ENCODE peak calls at places on chromosome 10, in seven cellular contexts. B, W, L, J, T, Z and S are unnamed samples.

GRCh38 chr10:45064998-45065397 is 64.3 kb downstream of the ZNF22 start:
- DNase-seq in B (no peak), W (no peak), L (no peak), J (no peak), T (no peak), Z (no peak), S (no peak)

GRCh38 chr10:124090630-124091209 is 2.7 kb downstream of the CHST15 start:
- DNase-seq in B (no peak), W (no peak), L (no peak), J (peak), T (peak), Z (no peak), S (no peak)

GRCh38 chr10:21011433-21012018 is 114.4 kb upstream of the NEBL start:
- DNase-seq in B (no peak), W (no peak), L (no peak), J (no peak), T (no peak), Z (no peak), S (no peak)

GRCh38 chr10:95279042-95279820 is 11.6 kb downstream of the PDLIM1 start:
- DNase-seq in B (peak), W (no peak), L (peak), J (peak), T (no peak), Z (peak), S (peak)

GRCh38 chr10:96321822-96322221 is 17.6 kb downstream of the DNTT start:
- DNase-seq in B (no peak), W (no peak), L (no peak), J (no peak), T (no peak), Z (no peak), S (no peak)

GRCh38 chr10:26557641-26558014 is 119.5 kb downstream of the APBB1IP start:
- DNase-seq in B (peak), W (no peak), L (peak), J (peak), T (no peak), Z (peak), S (no peak)

GRCh38 chr10:118870467-118871243 is 115.9 kb upstream of the CACUL1 start:
- DNase-seq in B (peak), W (no peak), L (peak), J (no peak), T (no peak), Z (peak), S (peak)

GRCh38 chr10:71737356-71738172 is 18.0 kb upstream of the C10orf105 start:
- DNase-seq in B (no peak), W (no peak), L (no peak), J (no peak), T (no peak), Z (no peak), S (no peak)

GRCh38 chr10:13788320-13788600 is 201.5 kb downstream of the PRPF18 start:
- DNase-seq in B (no peak), W (no peak), L (peak), J (peak), T (no peak), Z (no peak), S (no peak)

GRCh38 chr10:33484787-33485186 is 150.3 kb upstream of the NRP1 start:
- DNase-seq in B (peak), W (no peak), L (no peak), J (peak), T (no peak), Z (peak), S (peak)

GRCh38 chr10:132836832-132837540 is 51.0 kb upstream of the NKX6-2 start:
- DNase-seq in B (peak), W (peak), L (peak), J (peak), T (peak), Z (peak), S (peak)

GRCh38 chr10:30434273-30435067 is 486 bp downstream of the MAP3K8 start:
- DNase-seq in B (peak), W (peak), L (peak), J (peak), T (peak), Z (peak), S (peak)

GRCh38 chr10:23099816-23100215 is 4.4 kb downstream of the MSRB2 start:
- DNase-seq in B (peak), W (no peak), L (peak), J (no peak), T (no peak), Z (no peak), S (peak)

GRCh38 chr10:123165445-123166072 is 11.4 kb downstream of the BUB3 start:
- DNase-seq in B (no peak), W (no peak), L (no peak), J (no peak), T (no peak), Z (no peak), S (no peak)

GRCh38 chr10:116765549-116766162 is 23.3 kb upstream of the HSPA12A start:
- DNase-seq in B (peak), W (peak), L (no peak), J (no peak), T (peak), Z (no peak), S (peak)

GRCh38 chr10:23918839-23919238 is 290.1 kb upstream of the KIAA1217 start:
- DNase-seq in B (no peak), W (no peak), L (peak), J (no peak), T (no peak), Z (no peak), S (no peak)

GRCh38 chr10:130254168-130255061 is 118.2 kb downstream of the GLRX3 start:
- DNase-seq in B (no peak), W (no peak), L (no peak), J (no peak), T (no peak), Z (no peak), S (no peak)

GRCh38 chr10:28858641-28859040 is 181.3 kb downstream of the BAMBI start:
- DNase-seq in B (no peak), W (no peak), L (no peak), J (no peak), T (no peak), Z (no peak), S (no peak)

GRCh38 chr10:110002801-110003523 is 4.8 kb upstream of the ADD3 start:
- DNase-seq in B (no peak), W (no peak), L (no peak), J (no peak), T (no peak), Z (no peak), S (no peak)

GRCh38 chr10:76066457-76066856 is 635.0 kb downstream of the LRMDA start:
- DNase-seq in B (no peak), W (no peak), L (no peak), J (no peak), T (no peak), Z (no peak), S (no peak)

GRCh38 chr10:132708936-132709335 is 77.0 kb downstream of the NKX6-2 start:
- DNase-seq in B (no peak), W (peak), L (no peak), J (no peak), T (peak), Z (no peak), S (no peak)

GRCh38 chr10:128568041-128568440 is 441.8 kb upstream of the MKI67 start:
- DNase-seq in B (no peak), W (no peak), L (no peak), J (peak), T (no peak), Z (no peak), S (no peak)

GRCh38 chr10:21944727-21945386 is 58.7 kb downstream of the DNAJC1 start:
- DNase-seq in B (peak), W (no peak), L (no peak), J (no peak), T (no peak), Z (peak), S (no peak)

GRCh38 chr10:20922461-20922860 is 25.4 kb upstream of the NEBL start:
- DNase-seq in B (no peak), W (no peak), L (no peak), J (no peak), T (no peak), Z (no peak), S (no peak)

GRCh38 chr10:3217301-3217700 is 44.7 kb upstream of the PITRM1 start:
- DNase-seq in B (peak), W (no peak), L (peak), J (no peak), T (no peak), Z (peak), S (peak)

GRCh38 chr10:98414932-98415709 is at the start of gene PYROXD2:
- DNase-seq in B (peak), W (peak), L (peak), J (peak), T (peak), Z (peak), S (peak)

GRCh38 chr10:70031215-70031614 is 21.4 kb upstream of the MACROH2A2 start:
- DNase-seq in B (no peak), W (no peak), L (no peak), J (no peak), T (no peak), Z (no peak), S (no peak)

GRCh38 chr10:75395955-75396860 is 5.4 kb downstream of the ZNF503 start:
- DNase-seq in B (peak), W (no peak), L (peak), J (peak), T (peak), Z (peak), S (no peak)

GRCh38 chr10:113041324-113041723 is 91.3 kb downstream of the TCF7L2 start:
- DNase-seq in B (no peak), W (no peak), L (no peak), J (no peak), T (no peak), Z (no peak), S (no peak)

GRCh38 chr10:73889014-73889413 is 14.7 kb upstream of the CAMK2G start:
- DNase-seq in B (peak), W (peak), L (peak), J (peak), T (peak), Z (no peak), S (peak)

GRCh38 chr10:113005380-113005779 is 55.3 kb downstream of the TCF7L2 start:
- DNase-seq in B (no peak), W (no peak), L (no peak), J (no peak), T (no peak), Z (no peak), S (no peak)

GRCh38 chr10:33777223-33777622 is 442.8 kb upstream of the NRP1 start:
- DNase-seq in B (no peak), W (no peak), L (no peak), J (no peak), T (no peak), Z (no peak), S (no peak)

GRCh38 chr10:48412081-48412480 is 105.6 kb downstream of the MAPK8 start:
- DNase-seq in B (no peak), W (no peak), L (no peak), J (no peak), T (no peak), Z (no peak), S (no peak)

GRCh38 chr10:71817831-71818268 is 33.2 kb downstream of the PSAP start:
- DNase-seq in B (no peak), W (peak), L (no peak), J (peak), T (peak), Z (no peak), S (no peak)

GRCh38 chr10:132616995-132617780 is 79.6 kb downstream of the INPP5A start:
- DNase-seq in B (no peak), W (peak), L (no peak), J (peak), T (no peak), Z (no peak), S (no peak)

GRCh38 chr10:116685807-116686206 is 56.6 kb downstream of the HSPA12A start:
- DNase-seq in B (no peak), W (peak), L (no peak), J (no peak), T (no peak), Z (no peak), S (no peak)

GRCh38 chr10:78471723-78472541 is 438.3 kb downstream of the RPS24 start:
- DNase-seq in B (peak), W (peak), L (no peak), J (peak), T (no peak), Z (peak), S (no peak)

GRCh38 chr10:8095962-8096361 is 41.5 kb downstream of the GATA3 start:
- DNase-seq in B (no peak), W (no peak), L (no peak), J (no peak), T (no peak), Z (no peak), S (no peak)

GRCh38 chr10:8102708-8103401 is 48.4 kb downstream of the GATA3 start:
- DNase-seq in B (no peak), W (no peak), L (no peak), J (no peak), T (no peak), Z (no peak), S (no peak)

GRCh38 chr10:8092428-8092827 is 37.9 kb downstream of the GATA3 start:
- DNase-seq in B (no peak), W (no peak), L (no peak), J (no peak), T (no peak), Z (no peak), S (no peak)

GRCh38 chr10:8100366-8100765 is 45.9 kb downstream of the GATA3 start:
- DNase-seq in B (no peak), W (no peak), L (no peak), J (no peak), T (no peak), Z (no peak), S (no peak)

GRCh38 chr10:8096931-8097330 is 42.4 kb downstream of the GATA3 start:
- DNase-seq in B (no peak), W (no peak), L (peak), J (no peak), T (no peak), Z (no peak), S (no peak)
- TF ChIP-seq CTCF in B (no peak), W (no peak), L (no peak), J (no peak), T (no peak), Z (no peak), S (no peak)

DNA sequence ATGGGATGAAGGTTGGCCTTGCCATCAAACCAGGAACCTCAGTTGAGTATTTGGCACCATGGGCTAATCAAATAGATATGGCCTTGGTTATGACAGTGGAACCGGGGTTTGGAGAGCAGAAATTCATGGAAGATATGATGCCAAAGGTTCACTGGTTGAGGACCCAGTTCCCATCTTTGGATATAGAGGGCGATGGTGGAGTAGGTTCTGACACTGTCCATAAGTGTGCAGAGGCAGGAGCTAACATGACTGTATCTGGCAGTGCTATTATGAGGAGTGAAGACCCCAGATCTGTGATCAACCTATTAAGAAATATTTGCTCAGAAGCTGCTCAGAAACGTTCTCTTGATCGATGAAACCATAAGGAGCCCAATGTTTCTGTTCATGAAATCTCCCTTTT is 641 bp downstream of the RPEL1 start:
- DNase-seq in B (no peak), W (no peak), L (no peak), J (no peak), T (no peak), Z (no peak), S (no peak)
- TF ChIP-seq CTCF in B (peak), W (no peak), L (no peak), J (peak), T (no peak), Z (peak), S (peak)

DNA sequence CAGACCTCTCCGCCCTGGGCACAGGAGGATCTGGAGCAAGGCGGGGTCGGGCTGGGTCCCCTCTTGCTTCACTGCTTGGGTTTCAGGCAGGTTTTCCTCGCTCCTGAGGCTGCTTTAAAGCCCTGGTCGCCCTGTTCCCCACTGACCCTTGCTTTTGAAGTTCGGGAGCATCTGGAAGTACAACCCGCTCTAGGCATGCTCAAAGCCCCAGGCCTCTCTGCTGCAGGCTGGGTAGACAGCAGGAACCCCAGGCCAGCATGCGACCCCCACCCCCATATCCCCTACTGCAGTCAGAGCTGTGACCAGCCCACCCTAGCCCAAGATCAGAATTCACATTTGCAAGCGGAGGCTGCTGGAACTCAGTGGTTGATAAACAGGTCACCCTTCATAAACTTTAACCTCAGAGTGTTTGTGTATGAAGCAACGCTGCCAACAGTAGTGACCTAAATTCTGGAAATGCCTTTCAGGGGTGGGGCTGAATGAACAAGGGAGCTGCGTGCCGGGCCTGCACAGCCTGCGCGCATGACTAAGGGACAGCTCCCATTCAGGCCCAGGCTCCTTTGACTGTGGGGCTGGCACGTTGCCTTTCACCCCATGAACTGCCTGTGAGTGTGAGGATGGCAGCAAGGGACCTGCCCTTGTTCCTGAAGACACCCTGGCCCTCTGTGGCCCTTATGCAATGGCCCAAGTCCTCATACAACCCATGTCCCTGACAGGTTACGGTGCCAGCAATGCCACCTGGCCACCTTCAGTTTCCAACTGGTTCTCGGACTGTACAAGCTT is 52.5 kb downstream of the PROSER2 start:
- DNase-seq in B (peak), W (peak), L (peak), J (peak), T (peak), Z (peak), S (peak)
- TF ChIP-seq CTCF in B (no peak), W (no peak), L (no peak), J (no peak), T (no peak), Z (no peak), S (no peak)

DNA sequence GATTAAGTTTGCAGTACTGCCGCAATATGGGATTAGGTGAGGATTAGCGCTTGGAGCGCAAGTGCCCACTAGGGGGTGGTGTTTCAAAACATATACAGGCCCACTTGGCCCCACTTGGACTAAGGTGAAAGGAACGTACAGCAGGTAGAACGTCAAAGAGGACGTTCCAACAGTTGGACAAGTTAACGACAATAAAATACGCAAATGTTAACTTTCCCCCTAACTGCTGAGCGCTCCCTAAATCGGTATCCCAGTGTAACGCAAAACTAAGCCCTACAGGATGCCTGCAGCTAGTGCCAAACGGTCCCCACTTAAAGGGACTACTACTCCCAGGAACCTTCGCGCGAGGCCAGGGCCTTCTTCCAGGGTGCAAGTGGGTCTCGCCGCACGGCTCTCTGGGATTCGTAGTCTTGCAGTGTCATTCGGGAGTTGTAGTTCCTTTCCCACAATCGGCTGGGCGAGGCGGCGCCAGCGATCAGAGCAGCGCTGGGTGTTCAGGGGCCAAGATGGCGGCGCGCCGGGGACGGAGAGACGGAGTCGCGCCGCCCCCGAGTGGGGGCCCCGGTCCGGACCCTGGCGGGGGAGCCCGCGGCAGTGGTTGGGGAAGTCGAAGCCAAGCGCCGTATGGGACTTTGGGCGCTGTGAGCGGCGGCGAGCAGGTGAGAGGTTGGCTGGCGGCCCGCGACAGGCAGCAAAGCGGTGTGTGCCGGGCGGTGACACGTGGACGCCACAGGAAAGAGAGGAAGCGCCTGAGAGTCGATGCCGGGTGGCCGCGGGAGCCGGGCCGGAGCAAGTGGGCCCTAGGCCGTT is at the start of gene PPRC1:
- DNase-seq in B (peak), W (peak), L (peak), J (peak), T (peak), Z (peak), S (peak)
- TF ChIP-seq CTCF in B (peak), W (peak), L (peak), J (peak), T (peak), Z (peak), S (peak)

DNA sequence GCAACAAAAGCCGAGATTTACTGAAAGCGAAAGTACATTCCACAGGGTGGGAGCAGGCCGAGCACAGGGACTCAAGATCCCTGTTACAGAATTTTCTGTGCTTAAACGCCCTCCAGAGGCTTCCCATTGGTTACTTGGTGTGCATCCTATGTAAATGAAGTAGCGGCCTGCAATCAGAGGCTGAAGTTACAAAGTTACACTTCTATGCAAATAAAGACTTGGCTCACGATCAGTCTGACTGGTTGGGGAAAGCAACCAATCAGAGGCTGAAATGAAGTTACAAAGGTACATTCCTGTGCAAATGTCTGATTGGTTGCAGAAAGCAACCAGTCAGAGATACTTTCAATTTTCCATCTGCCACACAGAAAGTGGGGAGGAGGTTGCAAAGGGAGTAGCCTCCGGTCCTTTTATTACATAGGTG is 4.1 kb downstream of the ACBD7 start:
- DNase-seq in B (peak), W (no peak), L (peak), J (peak), T (no peak), Z (peak), S (peak)
- TF ChIP-seq CTCF in B (no peak), W (no peak), L (no peak), J (no peak), T (peak), Z (no peak), S (peak)